ENCODE peak calls at places on chromosome 19, in six cellular contexts. C is BE2C, L is NCI-H345, O is DMS153, W is heart right ventricle, G is mucosa of descending colon. S is an unnamed sample.

GRCh38 chr19:4120531-4120930 is 3.4 kb downstream of the MAP2K2 start:
- DNase-seq in G (no peak), W (no peak), C (no peak), L (no peak), O (no peak), S (no peak)

GRCh38 chr19:35689836-35690235 is 14.5 kb upstream of the ZBTB32 start:
- DNase-seq in O (no peak), G (no peak), W (no peak), L (no peak), C (no peak), S (no peak)

GRCh38 chr19:38173324-38174041 is 50.5 kb downstream of the DPF1 start:
- DNase-seq in W (peak; percentile 83), G (no peak), O (peak; percentile 94), L (peak; percentile 98), C (peak; percentile 58), S (peak; percentile 93)

GRCh38 chr19:6375411-6376010 is at the start of gene PSPN:
- DNase-seq in G (no peak), C (no peak), L (no peak), W (no peak), O (no peak), S (no peak)

GRCh38 chr19:17469092-17469370 is 1.3 kb upstream of the SLC27A1 start:
- DNase-seq in C (no peak), G (no peak), L (no peak), W (no peak), O (no peak), S (no peak)

GRCh38 chr19:51325161-51325979 is 13.9 kb downstream of the IGLON5 start:
- DNase-seq in O (no peak), G (no peak), W (no peak), L (no peak), C (no peak), S (no peak)

GRCh38 chr19:29539131-29539530 is 13.3 kb downstream of the VSTM2B start:
- DNase-seq in G (no peak), L (no peak), W (no peak), O (no peak), C (no peak), S (no peak)

GRCh38 chr19:17370026-17370587 is 7.0 kb downstream of the PLVAP start:
- DNase-seq in O (no peak), W (no peak), C (no peak), L (no peak), G (no peak), S (no peak)